ENCODE peak calls at places on chromosomes 3 and 15, in eight cellular contexts. A is heart right ventricle, Z is AG09319, B is Peyer's patch, E is NB4, S is HFFc6, R is D721Med, U is glutamatergic neuron. I is an unnamed sample.

GRCh38 chr15:44317423-44317822 is 28.9 kb downstream of the GOLM2 start:
- DNase-seq in U (no peak), B (no peak), S (no peak), R (no peak), A (no peak), Z (no peak), E (no peak), I (no peak)

GRCh38 chr3:49351521-49352011 is 6.6 kb downstream of the GPX1 start:
- DNase-seq in U (no peak), Z (peak; percentile 85), R (no peak), S (peak; percentile 89), E (peak; percentile 71), A (no peak), B (no peak), I (no peak)

GRCh38 chr3:47379488-47379899 is 1.3 kb upstream of the PTPN23 start:
- DNase-seq in S (no peak), B (no peak), R (no peak), U (no peak), A (no peak), E (no peak), Z (no peak), I (no peak)

GRCh38 chr3:179067839-179068238 is 3.8 kb downstream of the ZMAT3 start:
- DNase-seq in A (no peak), B (no peak), Z (no peak), S (no peak), R (no peak), E (no peak), U (no peak), I (no peak)

GRCh38 chr15:96339662-96340347 is 9.3 kb downstream of the NR2F2 start:
- DNase-seq in A (no peak), Z (no peak), B (no peak), S (no peak), R (no peak), E (no peak), U (no peak), I (no peak)

GRCh38 chr3:56799251-56799882 is 2.4 kb downstream of the ARHGEF3 start:
- DNase-seq in Z (no peak), S (peak; percentile 56), B (no peak), E (peak; percentile 63), R (no peak), A (no peak), U (no peak), I (no peak)

GRCh38 chr3:112327371-112327951 is 5.5 kb upstream of the CD200 start:
- DNase-seq in U (no peak), S (peak; percentile 59), E (peak; percentile 74), A (peak; percentile 27), R (no peak), Z (peak; percentile 14), B (no peak), I (no peak)

GRCh38 chr3:126816956-126817777 is 113.1 kb downstream of the CHCHD6 start:
- DNase-seq in U (no peak), S (no peak), R (no peak), B (no peak), Z (no peak), E (no peak), A (no peak), I (no peak)

GRCh38 chr3:174198199-174198598 is 660.9 kb upstream of the NAALADL2 start:
- DNase-seq in A (no peak), U (no peak), B (no peak), R (no peak), S (peak; percentile 11), Z (no peak), E (no peak), I (no peak)

GRCh38 chr3:56366641-56366984 is 101.7 kb downstream of the ERC2 start:
- DNase-seq in E (no peak), A (no peak), B (no peak), U (no peak), Z (no peak), S (no peak), R (peak; percentile 22), I (no peak)

GRCh38 chr3:45991341-45991740 is 4.3 kb downstream of the FYCO1 start:
- DNase-seq in U (no peak), Z (no peak), E (no peak), S (no peak), B (no peak), A (no peak), R (no peak), I (no peak)

GRCh38 chr3:124699033-124699432 is 31.2 kb upstream of the UMPS start:
- DNase-seq in S (no peak), A (no peak), E (no peak), B (no peak), Z (no peak), R (no peak), U (no peak), I (no peak)

GRCh38 chr15:70284438-70285214 is 186.9 kb upstream of the TLE3 start:
- DNase-seq in S (no peak), B (peak; percentile 20), U (no peak), A (peak; percentile 67), R (no peak), E (no peak), Z (no peak), I (no peak)

GRCh38 chr15:88769161-88769971 is 33.9 kb upstream of the ACAN start:
- DNase-seq in U (no peak), B (no peak), E (no peak), Z (no peak), A (no peak), R (no peak), S (no peak), I (no peak)

GRCh38 chr3:184382326-184383032 is 2.6 kb downstream of the CHRD start:
- DNase-seq in R (no peak), B (no peak), A (no peak), U (no peak), S (no peak), Z (no peak), E (no peak), I (no peak)

GRCh38 chr15:89328398-89329254 is 6.0 kb downstream of the POLG start:
- DNase-seq in U (no peak), Z (no peak), S (no peak), R (no peak), B (no peak), E (no peak), A (no peak), I (no peak)

GRCh38 chr3:51319271-51319670 is 65.8 kb upstream of the MANF start:
- DNase-seq in B (no peak), E (no peak), S (peak; percentile 18), U (no peak), A (no peak), R (no peak), Z (no peak), I (no peak)

GRCh38 chr15:58775402-58775801 is 4.3 kb downstream of the MINDY2 start:
- DNase-seq in E (no peak), U (no peak), Z (no peak), S (no peak), R (no peak), B (no peak), A (no peak), I (no peak)

GRCh38 chr3:16482770-16483531 is 30.5 kb downstream of the RFTN1 start:
- DNase-seq in U (no peak), E (no peak), S (no peak), Z (no peak), B (no peak), A (no peak), R (no peak), I (no peak)

GRCh38 chr3:128922804-128923459 is 43.5 kb downstream of the ACAD9 start:
- DNase-seq in U (no peak), A (no peak), R (no peak), E (peak; percentile 40), S (no peak), Z (no peak), B (no peak), I (no peak)

GRCh38 chr15:62931650-62932049 is 110.9 kb upstream of the TPM1 start:
- DNase-seq in R (no peak), A (no peak), B (no peak), Z (no peak), E (no peak), S (no peak), U (no peak), I (no peak)

GRCh38 chr3:48641396-48641795 is 6.1 kb upstream of the SLC26A6 start:
- DNase-seq in R (no peak), E (no peak), A (no peak), Z (no peak), B (no peak), U (no peak), S (no peak), I (no peak)

GRCh38 chr3:30934208-30934550 is 39.7 kb upstream of the GADL1 start:
- DNase-seq in B (no peak), A (no peak), S (peak; percentile 38), Z (peak; percentile 15), U (no peak), R (no peak), E (peak; percentile 65), I (no peak)
- TF ChIP-seq CTCF in B (no peak), A (peak; percentile 51), S (peak; percentile 71), Z (peak; percentile 62), U (no peak), R (peak; percentile 38), E (peak; percentile 48), I (no peak)

DNA sequence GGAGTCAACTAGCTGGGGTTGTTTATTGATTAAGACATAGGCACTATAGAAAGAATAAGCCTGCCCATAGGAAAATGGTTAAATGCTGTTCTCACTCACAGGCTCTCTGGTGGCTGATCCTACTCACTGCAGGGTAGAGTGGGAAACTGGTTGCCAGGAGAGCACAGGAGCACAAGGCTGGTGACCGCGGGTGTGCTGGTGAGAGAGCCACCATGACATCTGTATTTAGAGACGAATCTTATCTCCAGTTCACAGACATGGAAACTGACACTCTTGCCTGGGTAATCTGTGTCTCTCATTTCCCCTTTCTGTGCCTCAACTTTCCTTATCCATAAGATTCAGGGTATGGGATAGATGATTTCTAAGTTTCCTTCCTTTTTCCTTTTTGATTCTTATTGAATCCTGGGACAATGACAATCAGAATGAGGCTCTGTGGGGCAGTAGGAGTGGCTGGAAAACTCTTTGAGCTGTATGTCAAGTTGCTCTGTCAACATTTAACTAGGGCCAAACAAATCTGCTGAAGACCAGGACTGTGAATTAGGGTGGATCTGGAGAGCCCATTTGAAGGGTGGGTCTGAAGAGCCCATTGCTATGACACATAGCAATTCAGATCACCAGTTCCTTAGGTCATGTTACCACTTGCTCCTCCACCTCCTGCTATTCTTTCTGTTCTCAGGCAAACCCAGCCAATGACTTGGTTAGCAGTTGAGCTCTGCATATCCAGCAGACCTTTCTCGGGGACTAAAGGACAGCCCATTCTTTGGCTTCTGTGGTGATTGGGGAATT is 286.1 kb upstream of the TBL1XR1 start:
- DNase-seq in Z (no peak), A (no peak), S (no peak), E (no peak), R (no peak), B (no peak), U (no peak), I (no peak)
- TF ChIP-seq CTCF in Z (no peak), A (no peak), S (peak; percentile 51), E (no peak), R (peak; percentile 2), B (no peak), U (peak; percentile 28), I (no peak)

GRCh38 chr3:163043074-163043473 is 1546.5 kb downstream of the OTOL1 start:
- DNase-seq in A (no peak), E (no peak), B (no peak), Z (no peak), U (no peak), R (no peak), S (no peak), I (no peak)
- TF ChIP-seq CTCF in A (peak; percentile 17), E (no peak), B (no peak), Z (peak; percentile 21), U (peak; percentile 22), R (peak; percentile 13), S (peak; percentile 76), I (no peak)

GRCh38 chr3:61352300-61352699 is 101.0 kb upstream of the FHIT start:
- DNase-seq in S (no peak), U (no peak), E (no peak), B (no peak), A (no peak), R (no peak), Z (no peak), I (no peak)
- TF ChIP-seq CTCF in S (no peak), U (no peak), E (no peak), B (no peak), A (no peak), R (no peak), Z (no peak), I (no peak)

I was measured in omental fat pad.